ENCODE peak calls at places on chromosomes 11 and 22, in six cellular contexts. F is fibroblast of pulmonary artery, E is psoas muscle, C is stomach, A is astrocyte of the spinal cord, O is cardiac muscle cell. Y is an unnamed sample.

GRCh38 chr11:118979434-118979833 is 7.9 kb downstream of the FOXR1 start:
- DNase-seq in F (no peak), E (no peak), C (no peak), A (no peak), O (no peak), Y (no peak)

GRCh38 chr11:69930081-69931059 is 111.2 kb upstream of the FGF3 start:
- DNase-seq in F (no peak), E (no peak), C (no peak), A (no peak), O (no peak), Y (no peak)

GRCh38 chr11:1854949-1855885 is 2.3 kb downstream of the LSP1 start:
- DNase-seq in F (no peak), E (no peak), C (no peak), A (no peak), O (no peak), Y (no peak)

GRCh38 chr11:1742371-1742770 is 8.0 kb downstream of the IFITM10 start:
- DNase-seq in F (no peak), E (no peak), C (no peak), A (no peak), O (no peak), Y (no peak)

GRCh38 chr11:16791494-16791961 is 53.1 kb downstream of the C11orf58 start:
- DNase-seq in F (peak), E (peak), C (no peak), A (peak), O (no peak), Y (peak)

GRCh38 chr11:64382586-64382985 is 23.6 kb downstream of the RPS6KA4 start:
- DNase-seq in F (no peak), E (no peak), C (no peak), A (no peak), O (no peak), Y (no peak)

GRCh38 chr11:63768232-63769043 is at the start of gene ZFTA:
- DNase-seq in F (peak), E (peak), C (peak), A (peak), O (peak), Y (peak)

GRCh38 chr11:120122921-120123683 is 14.8 kb downstream of the TRIM29 start:
- DNase-seq in F (no peak), E (no peak), C (no peak), A (no peak), O (no peak), Y (no peak)

GRCh38 chr11:100878474-100878873 is 191.4 kb downstream of the ARHGAP42 start:
- DNase-seq in F (peak), E (no peak), C (no peak), A (peak), O (no peak), Y (peak)

GRCh38 chr22:27206747-27207133 is 549.4 kb downstream of the MIAT start:
- DNase-seq in F (no peak), E (no peak), C (no peak), A (no peak), O (no peak), Y (no peak)

GRCh38 chr22:36021649-36022048 is 7.0 kb downstream of the RBFOX2 start:
- DNase-seq in F (no peak), E (no peak), C (no peak), A (no peak), O (no peak), Y (no peak)

GRCh38 chr22:37640591-37641250 is 1.3 kb downstream of the SH3BP1 start:
- DNase-seq in F (no peak), E (no peak), C (no peak), A (no peak), O (no peak), Y (no peak)

GRCh38 chr11:8384199-8384821 is 120.6 kb upstream of the LMO1 start:
- DNase-seq in F (peak), E (peak), C (peak), A (no peak), O (peak), Y (peak)

GRCh38 chr11:121829159-121829643 is 286.8 kb downstream of the BLID start:
- DNase-seq in F (peak), E (peak), C (no peak), A (peak), O (no peak), Y (peak)

GRCh38 chr22:42855726-42856125 is 1.3 kb downstream of the ARFGAP3 start:
- DNase-seq in F (no peak), E (no peak), C (no peak), A (no peak), O (no peak), Y (no peak)

GRCh38 chr11:8258289-8258688 is 5.4 kb downstream of the LMO1 start:
- DNase-seq in F (no peak), E (peak), C (peak), A (no peak), O (no peak), Y (no peak)

GRCh38 chr11:70625921-70626518 is 227.7 kb downstream of the CTTN start:
- DNase-seq in F (no peak), E (no peak), C (no peak), A (no peak), O (no peak), Y (no peak)

GRCh38 chr11:78244546-78245315 is 56.0 kb downstream of the USP35 start:
- DNase-seq in F (peak), E (no peak), C (no peak), A (peak), O (no peak), Y (peak)

GRCh38 chr11:133078591-133079179 is 453.6 kb downstream of the OPCML start:
- DNase-seq in F (peak), E (peak), C (peak), A (peak), O (peak), Y (peak)
- TF ChIP-seq CTCF in F (peak), E (peak), C (peak), A (peak), O (peak), Y (peak)

GRCh38 chr11:126186708-126187481 is 24.6 kb downstream of the RPUSD4 start:
- DNase-seq in F (no peak), E (no peak), C (no peak), A (no peak), O (no peak), Y (no peak)
- TF ChIP-seq CTCF in F (peak), E (no peak), C (no peak), A (peak), O (peak), Y (peak)

DNA sequence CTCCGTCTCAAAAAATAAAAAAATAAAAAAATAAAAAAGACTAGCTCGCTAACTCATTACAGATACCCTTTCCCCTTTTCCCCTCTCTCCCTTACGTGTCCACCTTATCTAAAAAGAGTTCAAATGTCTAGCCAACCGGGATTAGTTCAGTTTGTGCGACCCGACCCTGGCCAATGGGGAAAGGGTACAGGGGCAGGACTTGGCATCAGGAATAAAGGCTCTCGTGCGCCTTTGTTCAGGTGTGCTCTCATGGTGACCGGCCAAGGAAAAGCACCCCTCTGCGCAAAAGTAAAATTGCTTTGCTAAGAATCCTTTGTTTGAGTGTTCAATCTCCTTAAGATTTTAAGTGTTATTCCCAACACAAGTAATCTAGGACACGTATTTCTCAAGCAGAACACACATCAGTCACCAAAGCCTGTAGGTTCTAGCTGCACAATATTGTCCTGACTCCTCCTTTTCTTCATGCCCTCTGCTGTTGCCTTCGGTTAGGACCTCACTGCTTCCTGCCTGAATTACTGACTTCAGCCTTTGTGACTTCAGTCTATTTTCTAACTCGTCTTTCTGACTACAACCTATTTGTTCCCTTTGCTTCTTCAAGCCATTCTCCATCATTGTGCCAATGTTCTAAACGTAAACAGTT is 20.7 kb upstream of the CECR2 start:
- DNase-seq in F (no peak), E (no peak), C (no peak), A (no peak), O (no peak), Y (no peak)
- TF ChIP-seq CTCF in F (no peak), E (no peak), C (no peak), A (no peak), O (no peak), Y (no peak)

DNA sequence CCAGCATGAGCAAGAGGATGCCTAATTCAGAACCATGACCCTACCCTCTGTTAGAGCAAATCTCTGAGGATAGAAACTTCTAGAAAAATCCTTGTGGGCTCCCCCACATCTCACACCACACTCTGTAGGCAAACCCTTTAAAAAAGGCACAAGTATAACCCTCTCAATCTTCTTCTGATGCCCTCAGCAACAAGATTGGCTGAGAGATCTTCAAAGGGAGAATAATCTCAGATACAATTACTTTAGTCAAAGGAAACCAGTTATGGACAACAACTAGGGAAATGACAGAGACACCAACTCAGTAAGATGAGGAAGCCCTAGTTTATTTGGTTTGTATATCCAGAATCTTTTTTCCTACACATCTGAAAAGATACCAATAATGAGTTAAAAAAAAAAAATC is 49.2 kb downstream of the LIF start:
- DNase-seq in F (no peak), E (no peak), C (no peak), A (no peak), O (no peak), Y (no peak)
- TF ChIP-seq CTCF in F (no peak), E (no peak), C (no peak), A (no peak), O (no peak), Y (no peak)

GRCh38 chr11:20336056-20336455 is 27.5 kb upstream of the HTATIP2 start:
- DNase-seq in F (no peak), E (no peak), C (no peak), A (no peak), O (no peak), Y (no peak)

GRCh38 chr11:20342347-20343279 is 20.9 kb upstream of the HTATIP2 start:
- DNase-seq in F (no peak), E (no peak), C (no peak), A (no peak), O (peak), Y (no peak)

DNA sequence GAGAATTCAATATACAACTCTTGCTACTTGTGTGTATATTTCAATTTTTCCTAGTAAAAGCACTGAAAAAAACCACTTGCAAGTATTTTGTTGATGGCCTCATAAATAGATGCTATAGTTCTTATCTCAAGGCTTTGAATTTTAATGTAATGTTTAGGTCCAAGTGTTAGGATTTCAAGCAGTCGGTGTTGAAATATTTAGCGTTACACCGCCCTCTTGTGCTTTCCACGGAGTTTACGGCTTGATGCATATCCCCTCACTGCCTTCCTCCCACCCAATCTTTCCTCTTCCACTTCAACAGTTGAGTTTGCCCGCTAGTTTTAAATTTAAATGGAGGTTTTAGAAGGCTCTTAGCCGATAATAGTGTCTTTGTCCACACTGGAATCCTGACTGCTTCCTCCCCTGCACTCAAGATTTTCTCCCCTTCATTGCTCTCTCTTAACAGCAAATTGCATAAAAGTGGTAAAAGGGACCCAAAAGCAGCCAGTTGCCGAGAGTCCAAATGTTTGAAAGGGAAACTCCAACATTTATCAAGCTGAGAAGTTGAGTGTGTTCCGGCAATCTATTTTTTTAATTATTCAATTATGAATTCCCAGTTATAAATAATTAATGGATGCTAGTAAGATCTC is 25.9 kb upstream of the HTATIP2 start:
- DNase-seq in F (peak), E (no peak), C (no peak), A (peak), O (peak), Y (no peak)
- TF ChIP-seq CTCF in F (peak), E (peak), C (no peak), A (peak), O (peak), Y (peak)

Y was measured in AG10803.